ENCODE peak calls at places on chromosome 17, in seven cellular contexts. One of them, this sample, is unnamed.

GRCh38 chr17:63475491-63476412 is 1.1 kb upstream of the ACE start:
- DNase-seq in transverse colon: no peak
- DNase-seq in uterus: no peak
- DNase-seq in A549: no peak
- DNase-seq in NB4: no peak
- DNase-seq in adrenal gland: no peak
- DNase-seq in sigmoid colon: no peak
- DNase-seq in this sample: no peak

GRCh38 chr17:73068322-73069153 is 23.9 kb downstream of the SLC39A11 start:
- DNase-seq in transverse colon: no peak
- DNase-seq in uterus: no peak
- DNase-seq in A549: no peak
- DNase-seq in NB4: no peak
- DNase-seq in adrenal gland: no peak
- DNase-seq in sigmoid colon: no peak
- DNase-seq in this sample: no peak

GRCh38 chr17:67136191-67137025 is 92.1 kb downstream of the CACNG1 start:
- DNase-seq in transverse colon: no peak
- DNase-seq in uterus: no peak
- DNase-seq in A549: no peak
- DNase-seq in NB4: no peak
- DNase-seq in adrenal gland: no peak
- DNase-seq in sigmoid colon: no peak
- DNase-seq in this sample: no peak

GRCh38 chr17:42846594-42847280 is 2.4 kb downstream of the AOC2 start:
- DNase-seq in transverse colon: no peak
- DNase-seq in uterus: no peak
- DNase-seq in A549: no peak
- DNase-seq in NB4: peak
- DNase-seq in adrenal gland: no peak
- DNase-seq in sigmoid colon: no peak
- DNase-seq in this sample: no peak

GRCh38 chr17:78381601-78382168 is 3.2 kb downstream of the PGS1 start:
- DNase-seq in transverse colon: no peak
- DNase-seq in uterus: no peak
- DNase-seq in A549: no peak
- DNase-seq in NB4: peak
- DNase-seq in adrenal gland: no peak
- DNase-seq in sigmoid colon: no peak
- DNase-seq in this sample: no peak

GRCh38 chr17:37693328-37693727 is 50.1 kb upstream of the DDX52 start:
- DNase-seq in transverse colon: no peak
- DNase-seq in uterus: no peak
- DNase-seq in A549: no peak
- DNase-seq in NB4: no peak
- DNase-seq in adrenal gland: no peak
- DNase-seq in sigmoid colon: peak
- DNase-seq in this sample: no peak

GRCh38 chr17:80805032-80805751 is 186.4 kb upstream of the CHMP6 start:
- DNase-seq in transverse colon: no peak
- DNase-seq in uterus: no peak
- DNase-seq in A549: no peak
- DNase-seq in NB4: no peak
- DNase-seq in adrenal gland: no peak
- DNase-seq in sigmoid colon: no peak
- DNase-seq in this sample: no peak

GRCh38 chr17:56305017-56305416 is 151.7 kb downstream of the ANKFN1 start:
- DNase-seq in transverse colon: no peak
- DNase-seq in uterus: no peak
- DNase-seq in A549: no peak
- DNase-seq in NB4: peak
- DNase-seq in adrenal gland: no peak
- DNase-seq in sigmoid colon: no peak
- DNase-seq in this sample: no peak

GRCh38 chr17:45677770-45678169 is 106.3 kb upstream of the CRHR1 start:
- DNase-seq in transverse colon: no peak
- DNase-seq in uterus: no peak
- DNase-seq in A549: no peak
- DNase-seq in NB4: no peak
- DNase-seq in adrenal gland: no peak
- DNase-seq in sigmoid colon: no peak
- DNase-seq in this sample: no peak

GRCh38 chr17:45688353-45688752 is 95.8 kb upstream of the CRHR1 start:
- DNase-seq in transverse colon: no peak
- DNase-seq in uterus: no peak
- DNase-seq in A549: no peak
- DNase-seq in NB4: no peak
- DNase-seq in adrenal gland: no peak
- DNase-seq in sigmoid colon: peak
- DNase-seq in this sample: no peak

GRCh38 chr17:10121971-10122707 is 76.3 kb downstream of the GAS7 start:
- DNase-seq in transverse colon: no peak
- DNase-seq in uterus: no peak
- DNase-seq in A549: no peak
- DNase-seq in NB4: peak
- DNase-seq in adrenal gland: no peak
- DNase-seq in sigmoid colon: peak
- DNase-seq in this sample: no peak

GRCh38 chr17:77558846-77559626 is 399.5 kb upstream of the TNRC6C start:
- DNase-seq in transverse colon: no peak
- DNase-seq in uterus: no peak
- DNase-seq in A549: no peak
- DNase-seq in NB4: no peak
- DNase-seq in adrenal gland: no peak
- DNase-seq in sigmoid colon: no peak
- DNase-seq in this sample: no peak

GRCh38 chr17:79969906-79970305 is 65.8 kb downstream of the TBC1D16 start:
- DNase-seq in transverse colon: no peak
- DNase-seq in uterus: peak
- DNase-seq in A549: no peak
- DNase-seq in NB4: no peak
- DNase-seq in adrenal gland: no peak
- DNase-seq in sigmoid colon: no peak
- DNase-seq in this sample: no peak

GRCh38 chr17:47620503-47621245 is 29.0 kb upstream of the KPNB1 start:
- DNase-seq in transverse colon: no peak
- DNase-seq in uterus: no peak
- DNase-seq in A549: no peak
- DNase-seq in NB4: no peak
- DNase-seq in adrenal gland: no peak
- DNase-seq in sigmoid colon: no peak
- DNase-seq in this sample: no peak

GRCh38 chr17:39903158-39903884 is 15.1 kb downstream of the GSDMB start:
- DNase-seq in transverse colon: no peak
- DNase-seq in uterus: no peak
- DNase-seq in A549: no peak
- DNase-seq in NB4: peak
- DNase-seq in adrenal gland: no peak
- DNase-seq in sigmoid colon: no peak
- DNase-seq in this sample: no peak

GRCh38 chr17:52201764-52202571 is 43.5 kb upstream of the CA10 start:
- DNase-seq in transverse colon: no peak
- DNase-seq in uterus: no peak
- DNase-seq in A549: no peak
- DNase-seq in NB4: peak
- DNase-seq in adrenal gland: no peak
- DNase-seq in sigmoid colon: no peak
- DNase-seq in this sample: no peak

GRCh38 chr17:65154770-65155589 is 17.8 kb downstream of the RGS9 start:
- DNase-seq in transverse colon: no peak
- DNase-seq in uterus: no peak
- DNase-seq in A549: peak
- DNase-seq in NB4: peak
- DNase-seq in adrenal gland: no peak
- DNase-seq in sigmoid colon: no peak
- DNase-seq in this sample: no peak

GRCh38 chr17:2335726-2336214 is 487 bp downstream of the TSR1 start:
- DNase-seq in transverse colon: peak
- DNase-seq in uterus: peak
- DNase-seq in A549: no peak
- DNase-seq in NB4: peak
- DNase-seq in adrenal gland: no peak
- DNase-seq in sigmoid colon: peak
- DNase-seq in this sample: no peak

GRCh38 chr17:52170963-52171572 is 12.6 kb upstream of the CA10 start:
- DNase-seq in transverse colon: no peak
- DNase-seq in uterus: no peak
- DNase-seq in A549: peak
- DNase-seq in NB4: peak
- DNase-seq in adrenal gland: peak
- DNase-seq in sigmoid colon: no peak
- DNase-seq in this sample: no peak

GRCh38 chr17:72373910-72374741 is 253.3 kb downstream of the SOX9 start:
- DNase-seq in transverse colon: no peak
- DNase-seq in uterus: no peak
- DNase-seq in A549: no peak
- DNase-seq in NB4: no peak
- DNase-seq in adrenal gland: no peak
- DNase-seq in sigmoid colon: no peak
- DNase-seq in this sample: no peak

GRCh38 chr17:59859444-59860025 is 33.2 kb downstream of the TUBD1 start:
- DNase-seq in transverse colon: no peak
- DNase-seq in uterus: no peak
- DNase-seq in A549: no peak
- DNase-seq in NB4: peak
- DNase-seq in adrenal gland: no peak
- DNase-seq in sigmoid colon: peak
- DNase-seq in this sample: no peak

GRCh38 chr17:38587193-38587592 is 18.6 kb downstream of the SRCIN1 start:
- DNase-seq in transverse colon: no peak
- DNase-seq in uterus: no peak
- DNase-seq in A549: no peak
- DNase-seq in NB4: peak
- DNase-seq in adrenal gland: no peak
- DNase-seq in sigmoid colon: no peak
- DNase-seq in this sample: no peak

GRCh38 chr17:6603746-6604325 is 36.7 kb downstream of the KIAA0753 start:
- DNase-seq in transverse colon: no peak
- DNase-seq in uterus: no peak
- DNase-seq in A549: no peak
- DNase-seq in NB4: no peak
- DNase-seq in adrenal gland: no peak
- DNase-seq in sigmoid colon: no peak
- DNase-seq in this sample: no peak

GRCh38 chr17:78364436-78365281 is 4.8 kb upstream of the SOCS3 start:
- DNase-seq in transverse colon: no peak
- DNase-seq in uterus: no peak
- DNase-seq in A549: no peak
- DNase-seq in NB4: peak
- DNase-seq in adrenal gland: no peak
- DNase-seq in sigmoid colon: no peak
- DNase-seq in this sample: no peak

DNA sequence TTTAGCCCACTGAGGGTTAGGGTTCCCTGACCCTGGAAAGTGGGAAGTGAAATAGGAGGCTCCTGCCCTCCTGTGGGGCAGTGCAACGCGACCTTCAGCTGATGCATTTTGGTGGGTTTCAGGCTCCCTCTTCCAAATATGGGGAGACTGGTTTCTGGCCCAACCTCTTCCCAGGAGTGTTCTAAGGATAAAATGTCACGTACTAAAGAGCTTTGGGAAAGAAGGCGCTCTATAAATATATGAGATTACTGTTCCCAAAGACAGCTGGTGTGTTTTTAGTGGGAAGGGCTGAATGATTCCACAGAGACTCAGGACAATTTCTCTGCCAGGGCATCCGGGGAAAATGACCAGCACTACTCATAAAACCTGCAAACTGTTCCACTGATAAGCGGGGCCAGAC is 9.8 kb downstream of the SLC35B1 start:
- DNase-seq in transverse colon: no peak
- DNase-seq in uterus: no peak
- DNase-seq in A549: no peak
- DNase-seq in NB4: no peak
- DNase-seq in adrenal gland: no peak
- DNase-seq in sigmoid colon: no peak
- DNase-seq in this sample: no peak
- TF ChIP-seq POLR2A in transverse colon: no peak
- TF ChIP-seq POLR2A in uterus: no peak
- TF ChIP-seq POLR2A in A549: no peak
- TF ChIP-seq POLR2A in NB4: no peak
- TF ChIP-seq POLR2A in adrenal gland: no peak
- TF ChIP-seq POLR2A in sigmoid colon: no peak
- TF ChIP-seq POLR2A in this sample: no peak

DNA sequence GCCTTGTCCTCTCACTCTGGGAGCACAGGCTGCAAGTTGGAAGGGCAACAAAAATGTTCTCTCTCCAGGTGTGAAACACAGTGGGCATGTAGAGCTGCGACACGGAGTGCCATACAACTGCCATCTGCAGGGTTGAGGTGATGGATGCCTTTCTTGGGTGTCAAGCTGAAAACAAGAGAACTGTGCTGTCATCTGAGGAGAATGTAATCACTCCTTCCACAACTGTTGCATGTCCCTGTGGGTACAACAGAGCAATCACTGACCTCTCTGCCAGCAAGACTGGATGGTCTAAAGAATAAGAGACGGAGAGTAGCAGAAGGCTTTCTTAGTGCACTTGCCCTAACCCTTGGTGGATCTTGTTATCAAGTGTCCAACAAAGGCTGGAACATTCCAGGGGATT is 29.2 kb downstream of the SLFN11 start:
- DNase-seq in transverse colon: no peak
- DNase-seq in uterus: no peak
- DNase-seq in A549: no peak
- DNase-seq in NB4: no peak
- DNase-seq in adrenal gland: no peak
- DNase-seq in sigmoid colon: no peak
- DNase-seq in this sample: no peak
- H3K4me3 ChIP-seq in transverse colon: no peak
- H3K4me3 ChIP-seq in uterus: no peak
- H3K4me3 ChIP-seq in A549: no peak
- H3K4me3 ChIP-seq in NB4: no peak
- H3K4me3 ChIP-seq in adrenal gland: no peak
- H3K4me3 ChIP-seq in sigmoid colon: no peak
- H3K4me3 ChIP-seq in this sample: no peak

GRCh38 chr17:28364665-28365363 is at the start of gene SEBOX:
- DNase-seq in transverse colon: no peak
- DNase-seq in uterus: no peak
- DNase-seq in A549: no peak
- DNase-seq in NB4: no peak
- DNase-seq in adrenal gland: no peak
- DNase-seq in sigmoid colon: no peak
- DNase-seq in this sample: no peak
- TF ChIP-seq POLR2A in transverse colon: no peak
- TF ChIP-seq POLR2A in uterus: no peak
- TF ChIP-seq POLR2A in A549: no peak
- TF ChIP-seq POLR2A in NB4: no peak
- TF ChIP-seq POLR2A in adrenal gland: no peak
- TF ChIP-seq POLR2A in sigmoid colon: no peak
- TF ChIP-seq POLR2A in this sample: no peak

GRCh38 chr17:50290074-50290702 is 15.9 kb downstream of the TMEM92 start:
- DNase-seq in transverse colon: peak
- DNase-seq in uterus: peak
- DNase-seq in A549: peak
- DNase-seq in NB4: peak
- DNase-seq in adrenal gland: peak
- DNase-seq in sigmoid colon: peak
- DNase-seq in this sample: peak
- H3K4me3 ChIP-seq in transverse colon: no peak
- H3K4me3 ChIP-seq in uterus: peak
- H3K4me3 ChIP-seq in A549: peak
- H3K4me3 ChIP-seq in NB4: no peak
- H3K4me3 ChIP-seq in adrenal gland: no peak
- H3K4me3 ChIP-seq in sigmoid colon: peak
- H3K4me3 ChIP-seq in this sample: no peak

This sample was measured in heart left ventricle.